ENCODE peak calls at places on chromosomes 12 and 14, in five cellular contexts. V is uterus, T is K562, A is sigmoid colon, Y is H1. B is an unnamed sample.

GRCh38 chr14:101950516-101951215 is 13.7 kb upstream of the DYNC1H1 start:
- DNase-seq in V (no peak), T (no peak), A (peak; percentile 57), Y (no peak), B (no peak)

GRCh38 chr12:59345406-59345805 is 250.4 kb upstream of the SLC16A7 start:
- DNase-seq in V (no peak), T (no peak), A (no peak), Y (no peak), B (no peak)

GRCh38 chr12:54082402-54082892 is 28.8 kb downstream of the HOXC4 start:
- DNase-seq in V (peak; percentile 73), T (peak; percentile 49), A (peak; percentile 73), Y (no peak), B (peak; percentile 24)

GRCh38 chr12:117119592-117120198 is 20.5 kb upstream of the TESC start:
- DNase-seq in V (no peak), T (peak; percentile 72), A (no peak), Y (no peak), B (no peak)

GRCh38 chr12:116339062-116339461 is 61.6 kb upstream of the MED13L start:
- DNase-seq in V (no peak), T (no peak), A (no peak), Y (no peak), B (no peak)

GRCh38 chr12:52222692-52223091 is 10.4 kb upstream of the KRT7 start:
- DNase-seq in V (no peak), T (no peak), A (peak; percentile 26), Y (no peak), B (no peak)

GRCh38 chr14:68337279-68337678 is 455.6 kb downstream of the ZFP36L1 start:
- DNase-seq in V (no peak), T (no peak), A (no peak), Y (no peak), B (no peak)

GRCh38 chr12:55707841-55708694 is at the start of gene ITGA7:
- DNase-seq in V (peak; percentile 80), T (peak; percentile 86), A (peak; percentile 92), Y (peak; percentile 83), B (peak; percentile 75)

GRCh38 chr14:50116986-50117385 is 614 bp upstream of the VCPKMT start:
- DNase-seq in V (no peak), T (no peak), A (no peak), Y (no peak), B (no peak)

GRCh38 chr14:100304825-100305445 is 1.3 kb downstream of the SLC25A29 start:
- DNase-seq in V (peak; percentile 58), T (peak; percentile 53), A (no peak), Y (no peak), B (peak; percentile 70)

GRCh38 chr12:124140889-124141550 is 153.9 kb upstream of the RFLNA start:
- DNase-seq in V (no peak), T (no peak), A (no peak), Y (peak; percentile 53), B (no peak)

GRCh38 chr12:99983721-99984258 is 946 bp downstream of the ANKS1B start:
- DNase-seq in V (peak; percentile 13), T (no peak), A (no peak), Y (no peak), B (no peak)

GRCh38 chr14:58488550-58488949 is 61.0 kb downstream of the KIAA0586 start:
- DNase-seq in V (no peak), T (no peak), A (no peak), Y (no peak), B (no peak)

GRCh38 chr14:25150934-25151790 is 101.2 kb upstream of the STXBP6 start:
- DNase-seq in V (no peak), T (peak; percentile 31), A (no peak), Y (no peak), B (no peak)

GRCh38 chr12:109234012-109234411 is 75.1 kb downstream of the FOXN4 start:
- DNase-seq in V (no peak), T (no peak), A (no peak), Y (no peak), B (no peak)

GRCh38 chr12:106342397-106343212 is 14.9 kb upstream of the POLR3B start:
- DNase-seq in V (peak; percentile 87), T (no peak), A (peak; percentile 89), Y (no peak), B (peak; percentile 57)

GRCh38 chr12:108734200-108734906 is 3.0 kb upstream of the CORO1C start:
- DNase-seq in V (no peak), T (no peak), A (no peak), Y (no peak), B (peak; percentile 64)

GRCh38 chr14:93185333-93185688 is 194 bp downstream of the LYSET start:
- DNase-seq in V (no peak), T (no peak), A (no peak), Y (no peak), B (no peak)

GRCh38 chr12:49349266-49349665 is 2.6 kb downstream of the DNAJC22 start:
- DNase-seq in V (no peak), T (no peak), A (peak; percentile 46), Y (no peak), B (peak; percentile 39)

GRCh38 chr14:60204104-60204842 is 39.1 kb upstream of the DHRS7 start:
- DNase-seq in V (no peak), T (no peak), A (no peak), Y (no peak), B (no peak)

GRCh38 chr14:106790189-106791036 is 1264.0 kb downstream of the TMEM121 start:
- DNase-seq in V (peak; percentile 30), T (peak; percentile 30), A (no peak), Y (no peak), B (peak; percentile 72)

GRCh38 chr12:80509781-80510556 is 65.9 kb downstream of the PTPRQ start:
- DNase-seq in V (no peak), T (no peak), A (no peak), Y (no peak), B (no peak)

GRCh38 chr14:24098927-24099813 is 5.1 kb downstream of the PCK2 start:
- DNase-seq in V (no peak), T (no peak), A (no peak), Y (no peak), B (peak; percentile 82)

GRCh38 chr12:52247622-52248540 is 14.8 kb downstream of the KRT7 start:
- DNase-seq in V (no peak), T (no peak), A (peak; percentile 0), Y (no peak), B (no peak)

GRCh38 chr14:99540196-99541032 is 59.2 kb downstream of the CCNK start:
- DNase-seq in V (no peak), T (no peak), A (no peak), Y (no peak), B (no peak)

GRCh38 chr12:95877622-95878021 is 18.9 kb downstream of the SNRPF start:
- DNase-seq in V (no peak), T (no peak), A (no peak), Y (no peak), B (no peak)

GRCh38 chr12:13455765-13456164 is 259.2 kb downstream of the EMP1 start:
- DNase-seq in V (no peak), T (no peak), A (no peak), Y (no peak), B (no peak)

GRCh38 chr12:79629561-79629960 is 61.2 kb downstream of the PAWR start:
- DNase-seq in V (no peak), T (no peak), A (no peak), Y (no peak), B (no peak)

GRCh38 chr12:124388679-124389536 is 94.0 kb downstream of the RFLNA start:
- DNase-seq in V (peak; percentile 89), T (no peak), A (peak; percentile 96), Y (no peak), B (peak; percentile 93)

GRCh38 chr12:110574044-110574443 is 9.1 kb downstream of the PPTC7 start:
- DNase-seq in V (no peak), T (no peak), A (no peak), Y (no peak), B (no peak)
- H3K27me3 ChIP-seq in V (no peaks in the 10 kb centered on the region), T (no peaks in the 10 kb centered on the region), A (no peaks in the 10 kb centered on the region), Y (no peaks in the 10 kb centered on the region), B (no peaks in the 10 kb centered on the region)

DNA sequence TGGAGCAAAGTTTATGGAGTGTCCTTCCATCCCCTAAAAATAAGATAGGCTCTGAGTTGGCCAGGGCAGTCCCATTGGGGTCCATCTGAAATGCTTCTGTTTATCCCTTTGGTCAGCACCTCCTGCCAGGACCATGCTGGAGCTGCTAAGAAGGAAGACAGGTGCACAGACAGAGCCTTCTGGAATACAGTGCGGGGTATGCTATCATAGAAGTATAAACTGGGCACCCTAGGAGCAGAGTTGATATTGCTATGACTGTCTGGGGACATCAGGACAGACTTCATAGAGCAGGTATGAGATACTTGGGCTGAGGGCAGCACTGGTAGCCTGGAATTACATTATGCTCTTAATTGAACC is 170.4 kb upstream of the HIF1A start:
- DNase-seq in V (no peak), T (no peak), A (no peak), Y (no peak), B (no peak)
- H3K27ac ChIP-seq in V (peak overlapping the region; percentile 61), T (no peak overlapping the region), A (peak overlapping the region; percentile 39), Y (no peak overlapping the region), B (peak overlapping the region; percentile 59)

DNA sequence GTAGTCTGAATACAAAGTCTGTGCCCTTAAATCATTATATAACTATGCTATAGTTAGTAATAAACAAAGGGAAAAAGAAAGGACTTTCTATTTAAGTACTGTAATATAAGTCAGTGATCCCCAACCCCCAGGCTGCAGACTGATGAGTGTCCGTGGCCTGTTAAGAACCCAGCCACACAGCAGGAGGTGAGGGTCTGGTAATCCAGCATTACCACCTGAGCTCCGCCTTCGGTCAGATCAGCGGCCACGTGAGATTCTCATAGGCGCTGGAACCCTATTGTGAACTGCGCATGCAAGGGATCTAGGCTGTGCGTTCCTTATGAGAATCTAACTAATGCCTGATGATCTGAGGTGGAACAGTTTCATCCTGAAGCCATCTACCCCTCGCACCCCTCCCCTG is 15.7 kb downstream of the NFYB start:
- DNase-seq in V (no peak), T (no peak), A (no peak), Y (no peak), B (no peak)
- TF ChIP-seq POLR2A in V (no peak), T (no peak), A (no peak), Y (no peak), B (no peak)

GRCh38 chr12:69684472-69684871 is 14.6 kb downstream of the BEST3 start:
- DNase-seq in V (no peak), T (no peak), A (no peak), Y (no peak), B (no peak)
- H3K27me3 ChIP-seq in V (no peaks in the 10 kb centered on the region), T (peaks cover 7% of the 10 kb centered on the region), A (no peaks in the 10 kb centered on the region), Y (no peaks in the 10 kb centered on the region), B (no peaks in the 10 kb centered on the region)

GRCh38 chr12:32504626-32505025 is 105.3 kb downstream of the FGD4 start:
- DNase-seq in V (no peak), T (no peak), A (no peak), Y (no peak), B (no peak)

GRCh38 chr12:32505067-32505466 is 105.7 kb downstream of the FGD4 start:
- DNase-seq in V (no peak), T (no peak), A (no peak), Y (no peak), B (no peak)

GRCh38 chr12:32502693-32503510 is 103.5 kb downstream of the FGD4 start:
- DNase-seq in V (no peak), T (no peak), A (no peak), Y (no peak), B (peak; percentile 61)

GRCh38 chr12:32499048-32499447 is 99.7 kb downstream of the FGD4 start:
- DNase-seq in V (no peak), T (no peak), A (no peak), Y (no peak), B (no peak)

GRCh38 chr12:32501835-32502333 is 102.5 kb downstream of the FGD4 start:
- DNase-seq in V (peak; percentile 22), T (no peak), A (no peak), Y (peak; percentile 69), B (no peak)
- H3K27ac ChIP-seq in V (peak overlapping the region; percentile 26), T (no peak overlapping the region), A (no peak overlapping the region), Y (peak overlapping the region; percentile 11), B (peak overlapping the region; percentile 85)

GRCh38 chr12:14613718-14614117 is 46.0 kb upstream of the PLBD1 start:
- DNase-seq in V (no peak), T (no peak), A (no peak), Y (no peak), B (no peak)
- TF ChIP-seq POLR2A in V (no peak), T (no peak), A (no peak), Y (no peak), B (no peak)